ENCODE peak calls at places on chromosome 1, in four cellular contexts. C is stimulated activated CD8-positive, alpha-beta memory T cell treated with anti-CD3 and anti-CD28 coated beads, Interleukin-4, amount 100 ng/mL, for 4 hours; M is activated CD4-positive, alpha-beta T cell treated with anti-CD3 and anti-CD28 coated beads for 48 hours; K is T-helper 1 cell. B is an unnamed sample.

GRCh38 chr1:153685578-153686340 is 7.3 kb downstream of the NPR1 start:
- DNase-seq in M (no peak), K (no peak), C (no peak), B (no peak)

GRCh38 chr1:172946814-172947507 is 103.8 kb downstream of the TNFSF18 start:
- DNase-seq in M (no peak), C (no peak), K (no peak), B (no peak)

GRCh38 chr1:234550341-234551031 is 59.5 kb downstream of the IRF2BP2 start:
- DNase-seq in C (no peak), M (no peak), K (no peak), B (no peak)

GRCh38 chr1:110798691-110799256 is 74.2 kb upstream of the CD53 start:
- DNase-seq in C (no peak), M (no peak), K (no peak), B (no peak)

GRCh38 chr1:33718166-33718565 is 145.7 kb upstream of the HMGB4 start:
- DNase-seq in M (no peak), K (no peak), C (no peak), B (no peak)

GRCh38 chr1:12581179-12581578 is 36.8 kb downstream of the DHRS3 start:
- DNase-seq in M (no peak), C (no peak), K (no peak), B (no peak)

GRCh38 chr1:33348194-33348593 is 27.3 kb upstream of the A3GALT2 start:
- DNase-seq in K (no peak), C (no peak), M (no peak), B (no peak)

GRCh38 chr1:48680411-48681035 is 96.2 kb downstream of the BEND5 start:
- DNase-seq in M (no peak), K (no peak), C (no peak), B (no peak)

GRCh38 chr1:159881930-159882839 is 17.8 kb downstream of the CFAP45 start:
- DNase-seq in M (peak; percentile 28), C (no peak), K (peak; percentile 20), B (no peak)

GRCh38 chr1:244792188-244792850 is 43.1 kb upstream of the COX20 start:
- DNase-seq in C (no peak), M (no peak), K (no peak), B (no peak)

GRCh38 chr1:3472088-3472850 is 17.8 kb downstream of the ARHGEF16 start:
- DNase-seq in C (no peak), K (no peak), M (no peak), B (no peak)

GRCh38 chr1:11053758-11054137 is 6.1 kb downstream of the SRM start:
- DNase-seq in M (peak; percentile 42), K (no peak), C (no peak), B (no peak)

GRCh38 chr1:8746554-8746953 is 70.9 kb downstream of the RERE start:
- DNase-seq in C (no peak), M (no peak), K (no peak), B (no peak)

GRCh38 chr1:211606914-211607751 is 28.2 kb upstream of the SLC30A1 start:
- DNase-seq in K (no peak), C (no peak), M (peak; percentile 35), B (peak; percentile 35)

GRCh38 chr1:246280551-246280950 is 226.5 kb downstream of the SMYD3 start:
- DNase-seq in M (no peak), K (no peak), C (no peak), B (no peak)

GRCh38 chr1:113868387-113869083 is 3.0 kb downstream of the PTPN22 start:
- DNase-seq in K (no peak), C (no peak), M (no peak), B (no peak)

GRCh38 chr1:24463756-24464377 is 38.8 kb upstream of the RCAN3 start:
- DNase-seq in K (no peak), M (no peak), C (no peak), B (no peak)

GRCh38 chr1:44609412-44609767 is 64.9 kb downstream of the TMEM53 start:
- DNase-seq in M (peak; percentile 42), K (no peak), C (no peak), B (no peak)

GRCh38 chr1:77319036-77319705 is 37.4 kb downstream of the AK5 start:
- DNase-seq in M (no peak), K (no peak), C (no peak), B (no peak)

GRCh38 chr1:92424376-92424775 is 62.3 kb downstream of the GFI1 start:
- DNase-seq in C (no peak), M (no peak), K (no peak), B (no peak)

GRCh38 chr1:209409786-209410185 is 173.7 kb upstream of the CAMK1G start:
- DNase-seq in C (no peak), K (no peak), M (no peak), B (no peak)